ENCODE peak calls at places on chromosomes 4 and X, in four cellular contexts. N is HepG2, M is GM12878, A is K562. Q is an unnamed sample.
A peak's percentile ranks its signal among the peaks of the same experiment; 100 is the strongest.

GRCh38 chr4:55817691-55818090 is 1.9 kb upstream of the EXOC1L start:
- DNase-seq in A (no peak), M (no peak), N (no peak), Q (no peak)

GRCh38 chr4:825063-825968 is 613 bp downstream of the CPLX1 start:
- DNase-seq in A (peak; percentile 89), N (no peak), M (no peak), Q (no peak)

GRCh38 chrX:10193587-10193986 is 36.8 kb downstream of the CLCN4 start:
- DNase-seq in M (no peak), A (no peak), N (no peak), Q (no peak)

GRCh38 chr4:137707626-137708025 is 175.3 kb upstream of the PCDH18 start:
- DNase-seq in A (no peak), M (no peak), N (no peak), Q (no peak)

GRCh38 chr4:3041192-3042142 is 32.9 kb downstream of the HTT-AS start:
- DNase-seq in M (no peak), N (peak; percentile 55), A (no peak), Q (no peak)

GRCh38 chrX:130728208-130728607 is 174.8 kb downstream of the ENOX2 start:
- DNase-seq in N (no peak), M (no peak), A (no peak), Q (no peak)

GRCh38 chr4:95548738-95549245 is at the start of gene UNC5C:
- DNase-seq in M (no peak), N (no peak), A (no peak), Q (no peak)

GRCh38 chr4:80685219-80685618 is 345.3 kb upstream of the BMP3 start:
- DNase-seq in A (no peak), N (no peak), M (no peak), Q (no peak)

GRCh38 chrX:13463608-13464007 is 105.8 kb upstream of the EGFL6 start:
- DNase-seq in M (no peak), A (no peak), N (no peak), Q (peak; percentile 6)

GRCh38 chr4:25252230-25253071 is 18.6 kb downstream of the PI4K2B start:
- DNase-seq in N (no peak), M (no peak), A (no peak), Q (no peak)

GRCh38 chrX:25810202-25810601 is 327.9 kb upstream of the MAGEB18 start:
- DNase-seq in M (no peak), N (no peak), A (no peak), Q (no peak)

GRCh38 chrX:1673337-1673736 is 58.5 kb downstream of the ASMT start:
- DNase-seq in A (peak; percentile 44), N (peak; percentile 27), M (no peak), Q (peak; percentile 64)

GRCh38 chr4:151356510-151356909 is 31.1 kb upstream of the SH3D19 start:
- DNase-seq in N (no peak), A (no peak), M (no peak), Q (no peak)

GRCh38 chr4:1843852-1844251 is 12.1 kb downstream of the LETM1 start:
- DNase-seq in M (no peak), N (no peak), A (no peak), Q (no peak)

GRCh38 chr4:146545102-146545501 is 23.4 kb upstream of the SLC10A7 start:
- DNase-seq in M (no peak), N (peak; percentile 27), A (peak; percentile 32), Q (peak; percentile 13)

GRCh38 chr4:86055898-86056297 is 304.0 kb downstream of the MAPK10 start:
- DNase-seq in N (no peak), M (no peak), A (no peak), Q (peak; percentile 0)

GRCh38 chrX:74902806-74903205 is 22.4 kb downstream of the NEXMIF start:
- DNase-seq in M (no peak), A (no peak), N (no peak), Q (no peak)

GRCh38 chr4:161936625-161937133 is 227.1 kb downstream of the FSTL5 start:
- DNase-seq in A (no peak), M (no peak), N (no peak), Q (peak; percentile 17)

GRCh38 chr4:112318239-112319142 is 21.3 kb downstream of the ALPK1 start:
- DNase-seq in N (no peak), A (no peak), M (peak; percentile 70), Q (no peak)

GRCh38 chr4:146981651-146982050 is 36.0 kb upstream of the TTC29 start:
- DNase-seq in A (no peak), N (no peak), M (no peak), Q (no peak)

GRCh38 chr4:82797591-82798081 is 960 bp downstream of the SCD5 start:
- DNase-seq in A (no peak), M (no peak), N (no peak), Q (no peak)

GRCh38 chr4:54784188-54784671 is 126.5 kb downstream of the KIT start:
- DNase-seq in N (no peak), M (no peak), A (peak; percentile 13), Q (no peak)

GRCh38 chr4:137125011-137125410 is 407.3 kb downstream of the PCDH18 start:
- DNase-seq in N (no peak), M (no peak), A (no peak), Q (peak; percentile 39)

GRCh38 chrX:115337735-115338134 is 48.2 kb downstream of the LUZP4 start:
- DNase-seq in N (no peak), A (no peak), M (no peak), Q (no peak)

GRCh38 chrX:153580700-153581386 is 18.1 kb downstream of the CCNQ start:
- DNase-seq in N (peak; percentile 21), M (no peak), A (peak; percentile 63), Q (peak; percentile 14)

GRCh38 chr4:165326831-165327210 is 648 bp upstream of the MSMO1 start:
- DNase-seq in M (no peak), A (peak; percentile 30), N (peak; percentile 57), Q (no peak)

GRCh38 chrX:31397119-31397518 is 325.3 kb upstream of the FTHL17 start:
- DNase-seq in N (no peak), A (no peak), M (no peak), Q (no peak)

GRCh38 chr4:40448875-40449274 is 113.7 kb downstream of the CHRNA9 start:
- DNase-seq in N (no peak), M (no peak), A (no peak), Q (peak; percentile 50)

DNA sequence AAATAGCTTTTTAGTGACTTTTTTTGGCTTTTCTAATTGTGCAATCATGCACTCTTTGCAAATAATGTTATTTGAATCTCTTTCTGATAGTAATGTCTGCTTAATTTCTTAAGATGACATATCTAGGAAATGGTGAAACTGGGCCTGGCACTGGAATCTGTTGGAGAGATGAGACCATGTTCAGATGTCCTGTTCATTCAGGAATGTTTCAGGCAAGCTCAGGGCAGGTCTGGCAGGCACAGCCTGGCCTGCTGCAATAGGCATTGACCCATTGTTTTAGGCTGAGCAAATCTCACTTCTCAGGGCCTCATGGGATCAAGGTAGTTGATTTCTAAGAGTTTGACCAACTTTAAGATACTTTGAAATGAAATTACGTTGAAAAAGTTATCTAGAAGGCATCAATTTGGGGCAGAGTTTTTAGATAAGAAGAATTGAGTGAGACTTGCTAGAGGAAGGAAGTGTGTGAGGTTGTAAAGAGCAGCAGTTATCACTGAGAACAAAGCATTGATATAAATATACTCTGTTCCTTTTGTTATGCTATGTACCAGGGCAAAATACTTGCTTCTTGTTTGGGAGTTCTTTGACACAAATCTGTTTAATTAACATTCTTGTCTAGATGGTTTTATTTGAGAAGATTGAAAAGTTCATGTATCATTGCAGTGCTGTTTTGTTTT is 133.0 kb upstream of the LEF1 start:
- DNase-seq in N (no peak), M (no peak), A (no peak), Q (no peak)
- TF ChIP-seq JUNB in N (no peak), M (no peak), A (no peak), Q (no peak)

GRCh38 chr4:30429813-30430466 is 290.2 kb upstream of the PCDH7 start:
- DNase-seq in A (no peak), N (no peak), M (no peak), Q (no peak)
- TF ChIP-seq CHD2 in A (no peak), N (no peak), M (no peak), Q (no peak)

DNA sequence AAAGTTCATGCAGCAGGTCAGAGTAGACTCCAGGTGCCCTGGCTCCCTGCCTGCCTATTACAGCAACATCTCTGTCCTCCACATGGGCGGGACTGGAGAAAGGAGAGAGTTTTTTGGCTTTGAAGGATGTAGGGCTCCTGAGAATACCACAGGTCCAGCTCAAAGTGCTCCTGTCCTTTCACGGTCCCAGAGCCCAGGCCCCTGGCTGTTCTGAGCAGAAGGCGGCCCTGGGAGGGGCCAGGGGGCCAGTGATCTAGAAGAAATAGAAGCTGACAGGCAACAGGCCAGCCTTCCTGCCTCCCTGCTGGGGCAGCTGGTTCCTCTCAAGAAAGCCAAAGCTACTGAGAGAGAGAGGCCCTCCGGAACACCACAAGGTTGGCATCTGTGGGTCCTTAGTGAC is 929 bp upstream of the IQSEC2 start:
- DNase-seq in N (no peak), M (no peak), A (no peak), Q (no peak)
- TF ChIP-seq JUNB in N (no peak), M (no peak), A (no peak), Q (no peak)

GRCh38 chr4:11700751-11701226 is 272.1 kb upstream of the HS3ST1 start:
- DNase-seq in M (no peak), A (no peak), N (no peak), Q (no peak)

GRCh38 chr4:11701978-11702377 is 273.3 kb upstream of the HS3ST1 start:
- DNase-seq in A (no peak), M (no peak), N (no peak), Q (no peak)

GRCh38 chr4:11702886-11703555 is 274.3 kb upstream of the HS3ST1 start:
- DNase-seq in M (no peak), N (no peak), A (no peak), Q (no peak)

GRCh38 chr4:11698846-11699590 is 270.3 kb upstream of the HS3ST1 start:
- DNase-seq in M (no peak), A (no peak), N (no peak), Q (peak; percentile 20)

DNA sequence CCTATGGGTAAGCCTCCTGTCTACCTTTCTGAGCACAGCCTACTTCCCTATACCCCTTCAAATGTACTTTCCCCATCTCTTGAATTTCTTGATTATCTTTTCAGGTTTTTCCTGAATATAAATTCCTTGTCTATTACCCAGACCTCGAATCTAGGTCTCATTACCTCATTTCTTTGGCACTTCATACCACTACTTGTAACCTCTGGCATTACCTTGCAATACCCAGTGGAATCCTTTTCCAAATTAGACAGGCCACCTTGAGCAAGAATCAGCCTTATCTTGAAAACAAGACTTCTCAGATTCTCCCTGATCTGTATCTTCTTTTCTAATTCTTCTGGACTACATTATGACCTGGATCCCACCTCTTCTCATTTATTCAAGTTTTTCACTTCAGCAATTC is 275.4 kb upstream of the HS3ST1 start:
- DNase-seq in N (no peak), A (no peak), M (no peak), Q (no peak)
- TF ChIP-seq CHD2 in N (no peak), A (no peak), M (no peak), Q (no peak)

Q was measured in A549.